ENCODE peak calls at places on chromosomes 4 and X, in eight cellular contexts. L, P, G, K, O, B, D and Q are unnamed samples. For H3K9me3, the result is how much of the 10 kb centered on the place peaks cover.

GRCh38 chr4:3486556-3487270 is 23.6 kb downstream of the DOK7 start:
- DNase-seq in L (no peak), P (no peak), G (no peak), K (no peak), O (no peak), B (peak), D (no peak), Q (peak)

GRCh38 chr4:85496933-85497332 is 22.0 kb downstream of the ARHGAP24 start:
- DNase-seq in L (no peak), P (no peak), G (no peak), K (no peak), O (no peak), B (no peak), D (no peak), Q (no peak)

GRCh38 chrX:129618997-129619396 is 35.8 kb downstream of the APLN start:
- DNase-seq in L (peak), P (no peak), G (no peak), K (no peak), O (no peak), B (no peak), D (no peak), Q (no peak)

GRCh38 chr4:184383497-184384055 is 90.8 kb downstream of the IRF2 start:
- DNase-seq in L (no peak), P (peak), G (no peak), K (no peak), O (no peak), B (peak), D (no peak), Q (no peak)

GRCh38 chrX:56763556-56764152 is 34.6 kb downstream of the NBDY start:
- DNase-seq in L (no peak), P (no peak), G (no peak), K (peak), O (no peak), B (no peak), D (peak), Q (no peak)

GRCh38 chrX:116009871-116010710 is 160.5 kb upstream of the AGTR2 start:
- DNase-seq in L (peak), P (peak), G (no peak), K (peak), O (peak), B (no peak), D (no peak), Q (no peak)

GRCh38 chrX:64230123-64230970 is at the start of gene ASB12:
- DNase-seq in L (peak), P (no peak), G (no peak), K (no peak), O (peak), B (no peak), D (no peak), Q (no peak)

GRCh38 chrX:136725446-136726104 is 55.2 kb downstream of the ARHGEF6 start:
- DNase-seq in L (no peak), P (peak), G (no peak), K (no peak), O (no peak), B (no peak), D (no peak), Q (no peak)

GRCh38 chr4:48093949-48094550 is 40.0 kb downstream of the TXK start:
- DNase-seq in L (no peak), P (peak), G (no peak), K (no peak), O (no peak), B (peak), D (no peak), Q (no peak)

GRCh38 chr4:113878718-113879117 is 100.7 kb downstream of the ARSJ start:
- DNase-seq in L (no peak), P (peak), G (no peak), K (peak), O (no peak), B (no peak), D (no peak), Q (peak)

GRCh38 chrX:15679246-15679645 is 14.6 kb upstream of the CLTRN start:
- DNase-seq in L (no peak), P (no peak), G (no peak), K (no peak), O (no peak), B (no peak), D (no peak), Q (no peak)

GRCh38 chr4:38928886-38929285 is 61.3 kb downstream of the FAM114A1 start:
- DNase-seq in L (no peak), P (no peak), G (no peak), K (no peak), O (no peak), B (no peak), D (no peak), Q (no peak)

GRCh38 chr4:140253556-140254027 is 99.6 kb upstream of the MAML3 start:
- DNase-seq in L (no peak), P (no peak), G (no peak), K (no peak), O (no peak), B (no peak), D (no peak), Q (no peak)

GRCh38 chrX:120769576-120770341 is 105.9 kb downstream of the CT47B1 start:
- DNase-seq in L (peak), P (peak), G (no peak), K (no peak), O (no peak), B (peak), D (no peak), Q (peak)

GRCh38 chrX:41779058-41779564 is 55.1 kb downstream of the GPR82 start:
- DNase-seq in L (no peak), P (peak), G (no peak), K (no peak), O (no peak), B (peak), D (no peak), Q (no peak)

GRCh38 chrX:49915352-49916222 is 6.8 kb upstream of the CLCN5 start:
- DNase-seq in L (peak), P (peak), G (no peak), K (no peak), O (peak), B (no peak), D (no peak), Q (peak)

GRCh38 chr4:47913858-47914218 is 545 bp downstream of the NFXL1 start:
- DNase-seq in L (peak), P (peak), G (peak), K (peak), O (peak), B (no peak), D (peak), Q (peak)

GRCh38 chr4:161457906-161458305 is 705.9 kb downstream of the FSTL5 start:
- DNase-seq in L (no peak), P (no peak), G (no peak), K (no peak), O (no peak), B (no peak), D (no peak), Q (no peak)

GRCh38 chrX:101668143-101668542 is 8.5 kb upstream of the ARMCX2 start:
- DNase-seq in L (no peak), P (no peak), G (no peak), K (no peak), O (no peak), B (no peak), D (no peak), Q (no peak)

GRCh38 chr4:14403132-14403531 is 599.1 kb upstream of the CPEB2 start:
- DNase-seq in L (no peak), P (no peak), G (no peak), K (no peak), O (no peak), B (no peak), D (no peak), Q (no peak)

GRCh38 chrX:107654778-107655761 is 26.8 kb downstream of the PRPS1 start:
- DNase-seq in L (peak), P (peak), G (peak), K (peak), O (peak), B (peak), D (peak), Q (peak)

GRCh38 chr4:26206339-26206738 is 114.5 kb upstream of the RBPJ start:
- DNase-seq in L (peak), P (no peak), G (no peak), K (no peak), O (peak), B (no peak), D (no peak), Q (no peak)

GRCh38 chr4:8735236-8736082 is 136.2 kb downstream of the HMX1 start:
- DNase-seq in L (no peak), P (no peak), G (no peak), K (no peak), O (no peak), B (no peak), D (no peak), Q (no peak)

GRCh38 chrX:41616935-41617334 is 71.8 kb upstream of the GPR34 start:
- DNase-seq in L (no peak), P (no peak), G (no peak), K (no peak), O (no peak), B (no peak), D (no peak), Q (no peak)

GRCh38 chr4:87839309-87839946 is 6.7 kb downstream of the MEPE start:
- DNase-seq in L (peak), P (peak), G (no peak), K (no peak), O (no peak), B (no peak), D (no peak), Q (peak)

GRCh38 chr4:182325848-182326255 is 82.7 kb downstream of the TENM3 start:
- DNase-seq in L (peak), P (no peak), G (no peak), K (no peak), O (peak), B (no peak), D (no peak), Q (no peak)

GRCh38 chr4:113539408-113539807 is 222.1 kb downstream of the CAMK2D start:
- DNase-seq in L (no peak), P (no peak), G (no peak), K (no peak), O (no peak), B (no peak), D (no peak), Q (no peak)

GRCh38 chrX:71870337-71871098 is 40.1 kb upstream of the NHSL2 start:
- DNase-seq in L (no peak), P (peak), G (no peak), K (peak), O (no peak), B (peak), D (no peak), Q (peak)

GRCh38 chr4:25013756-25014737 is 16.7 kb downstream of the LGI2 start:
- DNase-seq in L (no peak), P (peak), G (no peak), K (no peak), O (no peak), B (no peak), D (no peak), Q (no peak)

GRCh38 chr4:147447820-147448219 is 33.1 kb upstream of the EDNRA start:
- DNase-seq in L (no peak), P (no peak), G (no peak), K (no peak), O (no peak), B (no peak), D (no peak), Q (no peak)

GRCh38 chrX:75038925-75039324 is 113.7 kb upstream of the NEXMIF start:
- DNase-seq in L (no peak), P (no peak), G (no peak), K (no peak), O (no peak), B (peak), D (no peak), Q (peak)

GRCh38 chr4:80307183-80307735 is 28.3 kb upstream of the CFAP299 start:
- DNase-seq in L (no peak), P (peak), G (no peak), K (no peak), O (no peak), B (no peak), D (no peak), Q (no peak)

GRCh38 chrX:138287200-138287865 is 424.2 kb downstream of the FGF13 start:
- DNase-seq in L (no peak), P (no peak), G (no peak), K (no peak), O (no peak), B (no peak), D (no peak), Q (no peak)

GRCh38 chr4:38889143-38889542 is 21.5 kb downstream of the FAM114A1 start:
- DNase-seq in L (no peak), P (peak), G (no peak), K (no peak), O (no peak), B (no peak), D (no peak), Q (no peak)

GRCh38 chr4:119130365-119131065 is 5.1 kb upstream of the MYOZ2 start:
- DNase-seq in L (no peak), P (no peak), G (no peak), K (no peak), O (no peak), B (no peak), D (no peak), Q (no peak)

GRCh38 chr4:89757154-89757723 is 79.7 kb downstream of the SNCA start:
- DNase-seq in L (no peak), P (no peak), G (no peak), K (no peak), O (no peak), B (no peak), D (no peak), Q (no peak)

GRCh38 chr4:117249333-117249732 is 164.0 kb upstream of the TRAM1L1 start:
- DNase-seq in L (no peak), P (no peak), G (no peak), K (no peak), O (no peak), B (no peak), D (no peak), Q (no peak)

GRCh38 chrX:24377911-24378468 is 17.6 kb downstream of the SUPT20HL1 start:
- DNase-seq in L (no peak), P (no peak), G (no peak), K (peak), O (no peak), B (no peak), D (no peak), Q (no peak)

GRCh38 chrX:1899841-1900240 is 285.0 kb downstream of the ASMT start:
- DNase-seq in L (no peak), P (peak), G (no peak), K (no peak), O (no peak), B (no peak), D (no peak), Q (no peak)

GRCh38 chrX:1893758-1894294 is 279.0 kb downstream of the ASMT start:
- DNase-seq in L (no peak), P (no peak), G (no peak), K (no peak), O (no peak), B (no peak), D (no peak), Q (no peak)

GRCh38 chrX:1894656-1895055 is 279.8 kb downstream of the ASMT start:
- DNase-seq in L (no peak), P (no peak), G (no peak), K (no peak), O (no peak), B (no peak), D (no peak), Q (no peak)

DNA sequence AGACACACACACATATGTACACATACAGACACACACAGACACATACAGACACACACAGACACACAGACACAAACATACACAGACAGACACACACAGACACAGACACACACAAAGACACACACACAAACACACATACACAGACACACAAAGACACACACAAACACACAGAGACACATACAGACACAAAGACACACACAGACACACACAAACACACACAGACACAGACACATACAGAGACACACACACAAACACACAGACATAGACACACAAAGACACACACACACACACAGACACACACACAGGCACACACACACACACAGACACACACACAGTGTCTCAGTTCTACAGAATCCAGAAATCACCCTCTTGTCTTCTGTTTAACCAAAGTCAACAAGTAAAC is 280.7 kb downstream of the ASMT start:
- DNase-seq in L (no peak), P (no peak), G (no peak), K (no peak), O (no peak), B (no peak), D (no peak), Q (no peak)
- H3K9me3 ChIP-seq in L (under half), P (under half), G (under half), K (under half), O (under half), B (under half), D (under half), Q (under half)

GRCh38 chr4:19239565-19239964 is 1012.1 kb upstream of the SLIT2 start:
- DNase-seq in L (no peak), P (no peak), G (no peak), K (no peak), O (no peak), B (no peak), D (no peak), Q (no peak)
- H3K9me3 ChIP-seq in L (under half), P (under half), G (under half), K (under half), O (under half), B (under half), D (under half), Q (under half)

GRCh38 chr4:68691186-68691585 is 20.7 kb upstream of the UGT2B15 start:
- DNase-seq in L (no peak), P (no peak), G (no peak), K (no peak), O (no peak), B (no peak), D (no peak), Q (no peak)

DNA sequence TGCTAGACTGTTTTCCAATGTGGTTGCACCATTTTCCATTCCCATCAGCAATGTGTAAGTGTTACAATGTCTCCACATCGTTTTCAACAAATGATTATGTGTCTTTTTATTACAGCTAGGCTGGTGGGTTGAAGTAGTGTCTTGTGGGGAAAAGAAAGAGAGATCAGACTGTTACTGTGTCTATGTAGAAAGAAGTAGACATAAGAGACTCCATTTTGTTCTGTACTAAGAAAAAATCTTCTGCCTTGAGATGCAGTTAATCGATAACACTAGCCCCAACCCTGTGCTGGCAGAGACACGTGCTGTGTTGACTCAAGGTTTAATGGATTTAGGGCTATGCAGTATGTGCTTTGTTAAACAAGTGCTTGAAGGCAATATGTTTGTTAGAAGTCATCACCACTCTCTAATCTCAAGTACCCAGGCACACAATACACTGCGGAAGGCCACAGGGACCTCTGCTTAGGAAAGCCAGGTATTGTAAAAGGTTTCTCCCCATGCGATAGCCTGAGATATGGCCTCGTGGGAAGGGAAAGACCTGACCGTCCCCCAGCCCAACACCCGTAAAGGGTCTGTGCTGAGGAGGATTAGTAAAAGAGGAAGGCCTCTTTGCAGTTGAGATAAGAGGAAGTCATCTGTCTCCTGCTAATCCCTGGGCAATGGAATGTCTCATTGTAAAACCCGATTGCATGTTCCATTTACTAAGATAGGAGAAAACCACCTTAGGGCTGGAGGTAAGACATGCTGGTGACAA is 23.0 kb upstream of the UGT2B15 start:
- DNase-seq in L (no peak), P (no peak), G (no peak), K (no peak), O (no peak), B (no peak), D (no peak), Q (no peak)
- H3K9me3 ChIP-seq in L (under half), P (under half), G (under half), K (under half), O (under half), B (under half), D (under half), Q (under half)

DNA sequence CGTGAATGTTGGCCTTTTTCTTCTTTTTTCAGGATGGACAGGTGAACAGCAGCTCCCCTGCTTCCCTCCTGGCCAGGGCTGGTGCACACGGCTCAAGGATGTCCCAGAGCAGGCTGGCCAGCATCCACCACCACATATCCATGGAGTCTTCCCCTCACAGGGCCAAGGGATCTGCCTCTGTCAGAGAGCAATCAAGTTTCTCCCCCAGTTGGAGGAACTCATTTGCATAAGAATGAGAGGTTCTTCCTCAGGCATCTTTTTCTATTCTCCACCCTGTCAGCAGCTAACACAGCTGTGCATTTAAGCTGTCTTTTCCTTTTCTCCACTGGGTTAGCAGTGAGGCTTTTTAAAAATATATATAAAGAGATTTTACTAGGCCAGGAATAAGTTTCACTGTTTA is 143.8 kb downstream of the ANAPC10 start:
- DNase-seq in L (no peak), P (no peak), G (no peak), K (peak), O (no peak), B (no peak), D (no peak), Q (no peak)
- H3K9me3 ChIP-seq in L (under half), P (under half), G (under half), K (under half), O (under half), B (under half), D (under half), Q (under half)

GRCh38 chr4:96455045-96455720 is 615.3 kb downstream of the PDHA2 start:
- DNase-seq in L (no peak), P (no peak), G (no peak), K (no peak), O (no peak), B (no peak), D (no peak), Q (no peak)
- H3K9me3 ChIP-seq in L (under half), P (under half), G (under half), K (under half), O (under half), B (under half), D (under half), Q (under half)

DNA sequence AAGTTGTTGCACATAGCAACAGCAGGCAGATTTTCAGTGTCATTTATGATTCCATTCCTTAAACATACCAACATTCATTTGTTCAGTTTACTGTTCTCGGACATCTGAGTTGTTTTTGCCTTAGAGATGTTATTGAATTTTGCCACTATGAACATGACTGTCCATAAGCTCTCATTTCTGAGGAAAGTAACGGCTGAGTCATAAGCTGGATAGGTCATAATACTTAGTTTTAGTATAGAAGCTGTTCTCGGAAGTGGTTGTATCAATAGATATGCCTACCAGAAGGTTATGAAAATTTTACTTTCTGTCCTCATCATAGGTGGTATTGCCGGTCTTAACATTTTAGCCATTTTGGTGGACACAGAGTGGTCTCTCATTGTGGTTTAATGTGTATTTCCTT is 157.1 kb upstream of the CLNK start:
- DNase-seq in L (no peak), P (no peak), G (no peak), K (no peak), O (no peak), B (no peak), D (no peak), Q (no peak)
- H3K9me3 ChIP-seq in L (under half), P (under half), G (under half), K (under half), O (under half), B (under half), D (under half), Q (under half)

GRCh38 chr4:125432078-125432477 is 117.3 kb downstream of the FAT4 start:
- DNase-seq in L (no peak), P (peak), G (no peak), K (peak), O (no peak), B (no peak), D (no peak), Q (no peak)
- H3K9me3 ChIP-seq in L (under half), P (under half), G (under half), K (under half), O (under half), B (under half), D (under half), Q (under half)